ENCODE peak calls at places on chromosomes 6 and 20, in ten cellular contexts. F is CD4-positive, alpha-beta memory T cell; A is fibroblast of lung; J is SK-N-SH; Y is IMR-90; B is neural progenitor cell; T is neuronal stem cell; X is mesenchymal stem cell; O is endothelial cell of umbilical vein; C is lung. D is an unnamed sample. For H3K4me1, the result is how much of the 10 kb centered on the place peaks cover.

GRCh38 chr6:16705403-16705993 is 55.8 kb downstream of the ATXN1 start:
- DNase-seq in F (no peak), A (no peak), J (no peak), Y (no peak), B (no peak), T (no peak), X (no peak), O (no peak), C (no peak), D (no peak)

GRCh38 chr6:1257778-1258177 is 54.1 kb upstream of the FOXQ1 start:
- DNase-seq in F (no peak), A (no peak), J (no peak), Y (no peak), B (no peak), T (no peak), X (no peak), O (no peak), C (no peak), D (no peak)

GRCh38 chr6:2766767-2767314 is 1.6 kb downstream of the WRNIP1 start:
- DNase-seq in F (no peak), A (peak), J (no peak), Y (peak), B (no peak), T (no peak), X (peak), O (no peak), C (no peak), D (no peak)

GRCh38 chr6:54114991-54115390 is 3.7 kb downstream of the MLIP start:
- DNase-seq in F (no peak), A (no peak), J (no peak), Y (no peak), B (no peak), T (no peak), X (no peak), O (no peak), C (no peak), D (no peak)

GRCh38 chr6:139888691-139889122 is 514.3 kb upstream of the CITED2 start:
- DNase-seq in F (no peak), A (peak), J (no peak), Y (peak), B (peak), T (peak), X (peak), O (no peak), C (no peak), D (no peak)

GRCh38 chr6:170553686-170554085 is 483 bp upstream of the TBP start:
- DNase-seq in F (no peak), A (peak), J (no peak), Y (peak), B (no peak), T (no peak), X (peak), O (no peak), C (peak), D (no peak)

GRCh38 chr20:11849270-11849920 is 68.3 kb upstream of the BTBD3 start:
- DNase-seq in F (no peak), A (peak), J (no peak), Y (peak), B (no peak), T (no peak), X (peak), O (no peak), C (no peak), D (no peak)

GRCh38 chr6:139344186-139344963 is 30.1 kb downstream of the CITED2 start:
- DNase-seq in F (no peak), A (no peak), J (no peak), Y (no peak), B (no peak), T (no peak), X (no peak), O (no peak), C (no peak), D (no peak)

GRCh38 chr6:94454231-94454630 is 1034.9 kb upstream of the EPHA7 start:
- DNase-seq in F (no peak), A (no peak), J (no peak), Y (no peak), B (peak), T (no peak), X (no peak), O (no peak), C (no peak), D (no peak)

GRCh38 chr6:21748343-21749063 is 155.0 kb downstream of the SOX4 start:
- DNase-seq in F (no peak), A (peak), J (no peak), Y (peak), B (no peak), T (no peak), X (no peak), O (no peak), C (no peak), D (no peak)

GRCh38 chr6:108082539-108082938 is 8.0 kb upstream of the OSTM1 start:
- DNase-seq in F (no peak), A (no peak), J (no peak), Y (no peak), B (no peak), T (no peak), X (no peak), O (no peak), C (no peak), D (no peak)

GRCh38 chr6:123105561-123105960 is 109.5 kb downstream of the CLVS2 start:
- DNase-seq in F (no peak), A (no peak), J (no peak), Y (no peak), B (no peak), T (no peak), X (no peak), O (no peak), C (no peak), D (no peak)

GRCh38 chr6:167660944-167661343 is 165.8 kb upstream of the AFDN start:
- DNase-seq in F (no peak), A (no peak), J (no peak), Y (no peak), B (no peak), T (no peak), X (no peak), O (no peak), C (no peak), D (no peak)

GRCh38 chr20:64035933-64036345 is at the start of gene C20orf204:
- DNase-seq in F (no peak), A (no peak), J (no peak), Y (no peak), B (peak), T (no peak), X (no peak), O (no peak), C (no peak), D (no peak)

GRCh38 chr20:59508729-59509128 is 95.6 kb upstream of the PHACTR3 start:
- DNase-seq in F (no peak), A (no peak), J (no peak), Y (no peak), B (no peak), T (no peak), X (no peak), O (no peak), C (no peak), D (no peak)

GRCh38 chr20:7003598-7003997 is 236.1 kb downstream of the BMP2 start:
- DNase-seq in F (no peak), A (peak), J (no peak), Y (no peak), B (no peak), T (no peak), X (no peak), O (peak), C (no peak), D (no peak)

GRCh38 chr20:20603339-20603990 is 109.0 kb downstream of the RALGAPA2 start:
- DNase-seq in F (peak), A (no peak), J (no peak), Y (no peak), B (no peak), T (no peak), X (no peak), O (no peak), C (no peak), D (no peak)

GRCh38 chr6:158184598-158184997 is 16.4 kb downstream of the GTF2H5 start:
- DNase-seq in F (no peak), A (peak), J (no peak), Y (peak), B (no peak), T (no peak), X (no peak), O (no peak), C (no peak), D (no peak)
- H3K4me1 ChIP-seq in F (under half), A (under half), J (under half), Y (under half), B (under half), T (under half), X (under half), O (under half), C (under half), D (under half)

GRCh38 chr6:159044899-159045727 is at the start of gene TAGAP:
- DNase-seq in F (peak), A (no peak), J (peak), Y (peak), B (no peak), T (no peak), X (no peak), O (no peak), C (peak), D (peak)
- H3K4me3 ChIP-seq in F (peak), A (no peak), J (no peak), Y (no peak), B (no peak), T (no peak), X (peak), O (no peak), C (no peak), D (peak)

GRCh38 chr6:73566954-73567591 is 46.2 kb upstream of the EEF1A1 start:
- DNase-seq in F (no peak), A (peak), J (no peak), Y (peak), B (no peak), T (no peak), X (peak), O (peak), C (peak), D (peak)
- H3K27ac ChIP-seq in F (no peak), A (no peak), J (no peak), Y (no peak), B (no peak), T (peak), X (no peak), O (no peak), C (peak), D (peak)

GRCh38 chr6:36578030-36578825 is 15.9 kb upstream of the SRSF3 start:
- DNase-seq in F (no peak), A (no peak), J (peak), Y (no peak), B (no peak), T (no peak), X (no peak), O (no peak), C (no peak), D (no peak)
- H3K4me1 ChIP-seq in F (under half), A (under half), J (under half), Y (under half), B (under half), T (under half), X (under half), O (under half), C (under half), D (under half)

GRCh38 chr6:84021625-84022024 is 11.9 kb upstream of the MRAP2 start:
- DNase-seq in F (no peak), A (no peak), J (no peak), Y (no peak), B (no peak), T (no peak), X (no peak), O (no peak), C (no peak), D (no peak)

GRCh38 chr6:84019171-84019570 is 14.4 kb upstream of the MRAP2 start:
- DNase-seq in F (no peak), A (no peak), J (no peak), Y (no peak), B (no peak), T (no peak), X (no peak), O (no peak), C (no peak), D (no peak)

GRCh38 chr6:84017709-84018452 is 15.7 kb upstream of the MRAP2 start:
- DNase-seq in F (no peak), A (no peak), J (no peak), Y (no peak), B (no peak), T (no peak), X (no peak), O (no peak), C (no peak), D (no peak)

GRCh38 chr6:84018453-84019061 is 15.0 kb upstream of the MRAP2 start:
- DNase-seq in F (no peak), A (no peak), J (no peak), Y (no peak), B (no peak), T (no peak), X (no peak), O (no peak), C (no peak), D (no peak)

DNA sequence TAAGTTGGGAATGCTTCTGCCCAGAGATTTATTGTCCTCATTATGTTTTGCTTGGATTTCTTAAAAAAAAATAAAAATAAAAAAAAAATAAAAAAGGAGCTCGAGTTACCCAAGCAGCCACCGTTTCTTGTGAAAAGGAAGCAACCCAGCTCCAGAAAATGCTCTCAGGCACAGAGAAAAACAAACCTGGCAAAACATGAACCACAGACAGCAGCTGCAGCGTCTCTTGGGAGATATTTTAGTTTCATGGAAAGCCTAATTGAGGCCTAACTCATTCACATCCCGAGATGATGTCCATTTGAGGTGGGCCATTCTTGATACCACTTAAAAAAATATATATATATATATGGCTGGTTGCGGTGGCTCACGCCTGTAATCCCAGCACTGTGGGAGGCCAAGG is 13.8 kb upstream of the MRAP2 start:
- DNase-seq in F (no peak), A (no peak), J (no peak), Y (no peak), B (no peak), T (no peak), X (no peak), O (no peak), C (no peak), D (no peak)
- H3K4me3 ChIP-seq in F (no peak), A (no peak), J (no peak), Y (no peak), B (no peak), T (no peak), X (no peak), O (no peak), C (no peak), D (no peak)

GRCh38 chr20:41412324-41412723 is 45.7 kb upstream of the EMILIN3 start:
- DNase-seq in F (no peak), A (no peak), J (no peak), Y (no peak), B (no peak), T (no peak), X (no peak), O (no peak), C (no peak), D (no peak)

GRCh38 chr20:41415191-41415590 is 48.6 kb upstream of the EMILIN3 start:
- DNase-seq in F (no peak), A (no peak), J (no peak), Y (no peak), B (no peak), T (no peak), X (no peak), O (no peak), C (no peak), D (no peak)

GRCh38 chr20:41411458-41411857 is 44.8 kb upstream of the EMILIN3 start:
- DNase-seq in F (no peak), A (peak), J (no peak), Y (peak), B (peak), T (no peak), X (peak), O (peak), C (no peak), D (no peak)

GRCh38 chr20:41408986-41409385 is 42.4 kb upstream of the EMILIN3 start:
- DNase-seq in F (no peak), A (peak), J (peak), Y (no peak), B (no peak), T (no peak), X (no peak), O (peak), C (no peak), D (no peak)

GRCh38 chr20:41413169-41413568 is 46.6 kb upstream of the EMILIN3 start:
- DNase-seq in F (no peak), A (no peak), J (no peak), Y (no peak), B (no peak), T (no peak), X (no peak), O (no peak), C (no peak), D (no peak)
- H3K27ac ChIP-seq in F (no peak), A (no peak), J (no peak), Y (no peak), B (no peak), T (no peak), X (no peak), O (no peak), C (no peak), D (no peak)

D was measured in colonic mucosa.